ENCODE peak calls at places on chromosomes 11 and 22, in four cellular contexts. One of them, this sample, is unnamed.

GRCh38 chr22:46122511-46122971 is 27.8 kb upstream of the PPARA start:
- DNase-seq in GM23248: peak; percentile 80
- DNase-seq in brain microvascular endothelial cell: peak; percentile 33
- DNase-seq in tibial nerve: peak; percentile 79
- DNase-seq in this sample: peak; percentile 56

GRCh38 chr11:102026975-102027374 is 20.3 kb upstream of the CFAP300 start:
- DNase-seq in brain microvascular endothelial cell: no peak
- DNase-seq in tibial nerve: no peak
- DNase-seq in GM23248: no peak
- DNase-seq in this sample: no peak

GRCh38 chr11:8593935-8594909 is at the start of gene STK33:
- DNase-seq in GM23248: peak; percentile 28
- DNase-seq in brain microvascular endothelial cell: no peak
- DNase-seq in tibial nerve: no peak
- DNase-seq in this sample: no peak

GRCh38 chr22:43269325-43270040 is 73.7 kb downstream of the SCUBE1 start:
- DNase-seq in tibial nerve: no peak
- DNase-seq in GM23248: no peak
- DNase-seq in brain microvascular endothelial cell: no peak
- DNase-seq in this sample: no peak

GRCh38 chr11:117814766-117815261 is 9.7 kb downstream of the FXYD2 start:
- DNase-seq in tibial nerve: peak; percentile 57
- DNase-seq in GM23248: no peak
- DNase-seq in brain microvascular endothelial cell: no peak
- DNase-seq in this sample: peak; percentile 87

GRCh38 chr11:47538741-47539575 is 14.0 kb downstream of the CELF1 start:
- DNase-seq in tibial nerve: no peak
- DNase-seq in brain microvascular endothelial cell: no peak
- DNase-seq in GM23248: no peak
- DNase-seq in this sample: no peak

GRCh38 chr11:22192289-22192641 is 620 bp upstream of the ANO5 start:
- DNase-seq in brain microvascular endothelial cell: no peak
- DNase-seq in GM23248: no peak
- DNase-seq in tibial nerve: no peak
- DNase-seq in this sample: no peak

GRCh38 chr11:79013509-79013908 is 427.3 kb downstream of the TENM4 start:
- DNase-seq in brain microvascular endothelial cell: no peak
- DNase-seq in tibial nerve: no peak
- DNase-seq in GM23248: peak; percentile 43
- DNase-seq in this sample: no peak

GRCh38 chr22:24424001-24424900 is 3.1 kb upstream of the ADORA2A start:
- DNase-seq in GM23248: peak; percentile 50
- DNase-seq in brain microvascular endothelial cell: no peak
- DNase-seq in tibial nerve: no peak
- DNase-seq in this sample: peak; percentile 32

GRCh38 chr11:66242085-66242765 is 26.2 kb upstream of the RAB1B start:
- DNase-seq in GM23248: no peak
- DNase-seq in brain microvascular endothelial cell: no peak
- DNase-seq in tibial nerve: no peak
- DNase-seq in this sample: no peak

GRCh38 chr11:66240781-66241136 is 27.7 kb upstream of the RAB1B start:
- DNase-seq in tibial nerve: no peak
- DNase-seq in GM23248: no peak
- DNase-seq in brain microvascular endothelial cell: no peak
- DNase-seq in this sample: no peak

GRCh38 chr11:66237867-66238266 is 30.6 kb upstream of the RAB1B start:
- DNase-seq in tibial nerve: no peak
- DNase-seq in brain microvascular endothelial cell: no peak
- DNase-seq in GM23248: no peak
- DNase-seq in this sample: no peak

GRCh38 chr11:66238786-66239413 is 29.5 kb upstream of the RAB1B start:
- DNase-seq in tibial nerve: no peak
- DNase-seq in GM23248: no peak
- DNase-seq in brain microvascular endothelial cell: no peak
- DNase-seq in this sample: no peak

GRCh38 chr11:66239998-66240780 is 28.2 kb upstream of the RAB1B start:
- DNase-seq in brain microvascular endothelial cell: no peak
- DNase-seq in GM23248: no peak
- DNase-seq in tibial nerve: no peak
- DNase-seq in this sample: no peak
- H3K27ac ChIP-seq in brain microvascular endothelial cell: no peak overlapping the region
- H3K27ac ChIP-seq in GM23248: no peak overlapping the region
- H3K27ac ChIP-seq in tibial nerve: no peak overlapping the region
- H3K27ac ChIP-seq in this sample: no peak overlapping the region

DNA sequence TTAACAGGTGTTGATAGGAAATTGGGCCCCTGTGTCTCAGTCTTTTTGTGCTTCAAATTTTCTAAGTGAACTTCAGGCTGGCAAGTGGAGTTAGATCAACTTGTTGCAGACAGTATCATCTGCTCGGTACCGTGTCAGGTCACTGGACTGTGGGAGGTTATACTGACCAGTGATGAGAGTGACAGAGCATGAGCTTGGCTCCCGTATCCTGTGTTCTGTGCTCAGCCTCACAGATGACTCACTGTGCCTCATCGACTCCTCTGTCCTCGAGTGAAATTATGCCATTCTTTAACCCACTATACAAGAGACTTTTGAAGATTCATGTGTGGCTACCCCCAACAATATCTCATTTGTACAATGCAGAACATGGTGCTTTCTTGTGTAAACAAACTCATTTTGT is 7.9 kb downstream of the GRAP2 start:
- DNase-seq in GM23248: peak; percentile 45
- DNase-seq in tibial nerve: no peak
- DNase-seq in brain microvascular endothelial cell: peak; percentile 14
- DNase-seq in this sample: peak; percentile 76
- H3K27me3 ChIP-seq in GM23248: peaks cover 18% of the 10 kb centered on the region
- H3K27me3 ChIP-seq in tibial nerve: no peaks in the 10 kb centered on the region
- H3K27me3 ChIP-seq in brain microvascular endothelial cell: peaks cover 7% of the 10 kb centered on the region
- H3K27me3 ChIP-seq in this sample: no peaks in the 10 kb centered on the region

DNA sequence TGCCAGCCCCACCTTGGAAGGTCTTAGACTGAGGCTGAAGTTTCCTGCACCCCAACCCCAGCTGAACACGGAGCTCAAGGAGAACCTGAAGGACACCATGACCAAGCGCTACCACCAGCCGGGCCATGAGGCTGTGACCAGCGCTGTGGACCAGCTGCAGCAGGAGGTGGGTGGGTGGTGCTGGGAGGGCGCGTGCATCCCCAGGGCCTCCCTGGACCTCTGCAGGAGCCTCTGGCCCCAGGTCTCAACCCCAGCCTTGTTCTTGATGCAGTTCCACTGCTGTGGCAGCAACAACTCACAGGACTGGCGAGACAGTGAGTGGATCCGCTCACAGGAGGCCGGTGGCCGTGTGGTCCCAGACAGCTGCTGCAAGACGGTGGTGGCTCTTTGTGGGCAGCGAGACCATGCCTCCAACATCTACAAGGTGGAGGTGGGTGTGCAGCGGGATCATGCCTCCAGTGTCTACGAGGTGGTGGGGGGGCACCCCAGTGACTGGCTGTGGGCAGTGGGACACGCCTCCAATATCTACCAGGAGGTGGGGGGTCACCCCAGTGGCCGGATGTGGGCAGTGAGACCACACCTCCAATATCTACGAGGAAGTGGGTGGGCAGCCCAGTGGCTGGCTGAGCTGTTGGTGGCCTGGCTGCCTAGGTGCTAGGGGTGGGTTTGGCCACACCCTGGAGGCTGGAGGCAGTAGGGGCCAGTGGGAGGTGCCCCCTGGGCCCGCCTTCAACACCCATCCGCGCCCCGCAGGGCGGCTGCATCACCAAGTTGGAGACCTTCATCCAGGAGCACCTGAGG is 4.6 kb downstream of the CD151 start:
- DNase-seq in tibial nerve: no peak
- DNase-seq in brain microvascular endothelial cell: no peak
- DNase-seq in GM23248: no peak
- DNase-seq in this sample: no peak
- H3K4me3 ChIP-seq in tibial nerve: no peak overlapping the region
- H3K4me3 ChIP-seq in brain microvascular endothelial cell: no peak overlapping the region
- H3K4me3 ChIP-seq in GM23248: no peak overlapping the region
- H3K4me3 ChIP-seq in this sample: no peak overlapping the region

GRCh38 chr11:65788801-65789200 is 1.9 kb downstream of the OVOL1 start:
- DNase-seq in brain microvascular endothelial cell: no peak
- DNase-seq in GM23248: no peak
- DNase-seq in tibial nerve: no peak
- DNase-seq in this sample: no peak

GRCh38 chr11:65787649-65788622 is 1.1 kb downstream of the OVOL1 start:
- DNase-seq in tibial nerve: no peak
- DNase-seq in GM23248: peak; percentile 30
- DNase-seq in brain microvascular endothelial cell: no peak
- DNase-seq in this sample: no peak

GRCh38 chr11:65785329-65786007 is 1.4 kb upstream of the OVOL1 start:
- DNase-seq in tibial nerve: no peak
- DNase-seq in brain microvascular endothelial cell: no peak
- DNase-seq in GM23248: no peak
- DNase-seq in this sample: no peak

GRCh38 chr11:65786786-65787636 is at the start of gene OVOL1:
- DNase-seq in brain microvascular endothelial cell: no peak
- DNase-seq in tibial nerve: no peak
- DNase-seq in GM23248: no peak
- DNase-seq in this sample: peak; percentile 33

GRCh38 chr11:65786008-65786785 is 666 bp upstream of the OVOL1 start:
- DNase-seq in tibial nerve: no peak
- DNase-seq in GM23248: peak; percentile 42
- DNase-seq in brain microvascular endothelial cell: no peak
- DNase-seq in this sample: peak; percentile 22
- H3K27ac ChIP-seq in tibial nerve: no peak overlapping the region
- H3K27ac ChIP-seq in GM23248: no peak overlapping the region
- H3K27ac ChIP-seq in brain microvascular endothelial cell: no peak overlapping the region
- H3K27ac ChIP-seq in this sample: no peak overlapping the region

GRCh38 chr11:31819533-31820437 is 8.7 kb upstream of the PAX6 start:
- DNase-seq in GM23248: no peak
- DNase-seq in brain microvascular endothelial cell: no peak
- DNase-seq in tibial nerve: no peak
- DNase-seq in this sample: no peak
- H3K27me3 ChIP-seq in GM23248: peaks cover 94% of the 10 kb centered on the region
- H3K27me3 ChIP-seq in brain microvascular endothelial cell: peaks cover 98% of the 10 kb centered on the region
- H3K27me3 ChIP-seq in tibial nerve: peaks cover 100% of the 10 kb centered on the region
- H3K27me3 ChIP-seq in this sample: peaks cover 77% of the 10 kb centered on the region

GRCh38 chr11:116707250-116707649 is 65.5 kb downstream of the BUD13 start:
- DNase-seq in tibial nerve: no peak
- DNase-seq in GM23248: no peak
- DNase-seq in brain microvascular endothelial cell: no peak
- DNase-seq in this sample: no peak
- H3K4me3 ChIP-seq in tibial nerve: no peak overlapping the region
- H3K4me3 ChIP-seq in GM23248: no peak overlapping the region
- H3K4me3 ChIP-seq in brain microvascular endothelial cell: no peak overlapping the region
- H3K4me3 ChIP-seq in this sample: no peak overlapping the region

DNA sequence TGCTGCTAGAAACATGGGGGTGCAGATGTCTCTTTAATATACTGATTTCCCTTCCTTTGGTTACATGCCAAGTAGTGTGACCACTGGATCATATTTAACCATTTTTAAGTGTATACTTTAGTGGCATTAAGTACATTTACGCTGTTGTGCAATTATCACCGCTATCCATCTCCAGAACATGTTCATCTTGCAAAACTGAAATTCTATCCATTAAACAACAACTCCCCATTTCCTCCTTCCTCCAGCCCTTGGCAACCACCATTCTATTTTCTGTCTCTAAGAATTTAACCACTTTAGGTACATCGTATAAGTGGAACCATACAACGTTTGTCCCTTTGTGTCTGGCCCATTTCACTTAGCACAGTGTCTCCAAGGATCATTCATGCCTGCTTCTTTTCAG is 44.4 kb upstream of the ZBED5 start:
- DNase-seq in GM23248: no peak
- DNase-seq in brain microvascular endothelial cell: no peak
- DNase-seq in tibial nerve: no peak
- DNase-seq in this sample: no peak
- H3K27ac ChIP-seq in GM23248: no peak overlapping the region
- H3K27ac ChIP-seq in brain microvascular endothelial cell: no peak overlapping the region
- H3K27ac ChIP-seq in tibial nerve: no peak overlapping the region
- H3K27ac ChIP-seq in this sample: no peak overlapping the region

This sample was measured in CD4-positive, alpha-beta memory T cell.